ENCODE peak calls at places on chromosomes 1 and 21, in ten cellular contexts. I is ovary; C is pancreas; O is tibial artery; P is colonic mucosa; K is A673; L is CD4-positive, alpha-beta memory T cell; R is lower lobe of right lung; W is PC-3; Y is GM23248. M is an unnamed sample.

GRCh38 chr1:155166006-155166372 is 7.1 kb downstream of the KRTCAP2 start:
- DNase-seq in P (no peak), I (no peak), W (no peak), R (no peak), K (no peak), C (no peak), Y (no peak), O (no peak), L (no peak), M (no peak)

GRCh38 chr1:63663301-63663700 is 70.1 kb downstream of the PGM1 start:
- DNase-seq in Y (peak; percentile 73), I (no peak), L (no peak), C (no peak), W (peak; percentile 91), O (no peak), K (no peak), R (no peak), P (no peak), M (no peak)

GRCh38 chr1:193404236-193404635 is 217.8 kb upstream of the B3GALT2 start:
- DNase-seq in C (no peak), P (no peak), K (no peak), L (no peak), R (no peak), Y (no peak), O (no peak), W (no peak), I (no peak), M (no peak)

GRCh38 chr1:88061106-88061829 is 622.8 kb upstream of the PKN2 start:
- DNase-seq in C (no peak), I (no peak), Y (peak; percentile 82), P (peak; percentile 59), R (no peak), W (peak; percentile 84), L (no peak), O (peak; percentile 64), K (peak; percentile 91), M (peak; percentile 65)

GRCh38 chr1:226603976-226604845 is 55.6 kb downstream of the STUM start:
- DNase-seq in K (no peak), P (no peak), C (no peak), Y (no peak), W (no peak), I (peak; percentile 21), R (no peak), L (no peak), O (no peak), M (no peak)

GRCh38 chr1:21863981-21864380 is 51.9 kb downstream of the LDLRAD2 start:
- DNase-seq in C (peak; percentile 67), W (no peak), K (no peak), R (peak; percentile 37), Y (no peak), L (no peak), P (no peak), I (no peak), O (no peak), M (no peak)

GRCh38 chr1:90605070-90605469 is 112.0 kb downstream of the BARHL2 start:
- DNase-seq in K (no peak), O (no peak), C (no peak), R (no peak), Y (no peak), P (no peak), W (no peak), I (no peak), L (no peak), M (no peak)

GRCh38 chr1:155017946-155018316 is 15.3 kb downstream of the ZBTB7B start:
- DNase-seq in K (no peak), W (no peak), O (no peak), R (no peak), I (peak; percentile 43), L (no peak), C (no peak), P (no peak), Y (no peak), M (no peak)

GRCh38 chr1:40650075-40650474 is 15.4 kb downstream of the RIMS3 start:
- DNase-seq in L (no peak), P (no peak), K (no peak), Y (no peak), W (no peak), R (no peak), C (no peak), I (no peak), O (no peak), M (no peak)

GRCh38 chr21:35664683-35665082 is 395.6 kb downstream of the SETD4 start:
- DNase-seq in C (no peak), O (no peak), L (no peak), Y (peak; percentile 20), R (no peak), K (no peak), W (peak; percentile 94), P (no peak), I (no peak), M (no peak)

GRCh38 chr1:76572229-76572628 is 295.1 kb upstream of the ST6GALNAC5 start:
- DNase-seq in R (no peak), I (no peak), Y (no peak), C (no peak), P (no peak), O (no peak), K (no peak), L (no peak), W (no peak), M (no peak)

GRCh38 chr1:18932387-18932786 is 24.1 kb downstream of the IFFO2 start:
- DNase-seq in K (no peak), L (no peak), Y (peak; percentile 51), O (no peak), C (peak; percentile 41), I (no peak), P (no peak), R (peak; percentile 70), W (peak; percentile 91), M (no peak)

GRCh38 chr1:13228343-13228781 is 2.4 kb upstream of the PRAMEF18 start:
- DNase-seq in O (no peak), C (peak; percentile 18), R (no peak), I (no peak), P (peak; percentile 38), Y (peak; percentile 14), K (peak; percentile 47), L (no peak), W (peak; percentile 45), M (peak; percentile 45)

GRCh38 chr21:23496729-23497128 is 2110.6 kb downstream of the MRPL39 start:
- DNase-seq in C (no peak), O (no peak), K (no peak), W (no peak), I (no peak), R (no peak), P (no peak), Y (no peak), L (no peak), M (no peak)

DNA sequence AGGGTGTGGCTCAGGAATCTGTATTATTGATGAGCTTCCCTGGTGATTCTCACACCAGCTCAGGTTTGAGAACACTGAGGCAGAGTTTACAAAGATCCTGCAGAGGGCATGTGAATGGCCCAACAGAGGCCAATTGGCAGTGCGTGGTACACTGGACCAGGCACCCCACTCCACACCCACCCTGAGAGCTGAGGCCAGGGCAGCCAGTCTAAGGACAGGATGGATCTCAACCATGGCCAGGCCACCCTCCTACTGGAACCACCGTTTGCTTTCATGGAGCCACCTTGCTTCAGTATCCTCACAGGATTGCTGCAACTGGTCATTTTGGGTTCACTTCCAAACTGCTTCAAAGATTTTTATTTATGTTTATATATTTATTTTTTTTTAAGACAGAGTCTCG is 7.3 kb upstream of the RASSF5 start:
- DNase-seq in L (no peak), O (no peak), Y (no peak), W (no peak), R (no peak), C (no peak), I (no peak), K (no peak), P (no peak), M (no peak)
- H3K4me1 ChIP-seq in L (peaks cover 22% of the 10 kb centered on the region), O (peaks cover 73% of the 10 kb centered on the region), Y (peaks cover 46% of the 10 kb centered on the region), W (peaks cover 33% of the 10 kb centered on the region), R (peaks cover 64% of the 10 kb centered on the region), C (peaks cover 27% of the 10 kb centered on the region), I (peaks cover 3% of the 10 kb centered on the region), K (peaks cover 8% of the 10 kb centered on the region), P (no peaks in the 10 kb centered on the region), M (peaks cover 4% of the 10 kb centered on the region)

GRCh38 chr1:10789392-10790154 is 6.9 kb downstream of the CASZ1 start:
- DNase-seq in I (no peak), R (no peak), O (no peak), L (no peak), C (no peak), K (no peak), Y (no peak), P (no peak), W (no peak), M (no peak)

GRCh38 chr1:10787274-10787673 is 9.2 kb downstream of the CASZ1 start:
- DNase-seq in I (no peak), L (no peak), P (no peak), O (no peak), W (no peak), C (no peak), Y (no peak), R (no peak), K (no peak), M (no peak)

GRCh38 chr1:10790155-10790707 is 6.2 kb downstream of the CASZ1 start:
- DNase-seq in P (no peak), W (no peak), L (no peak), Y (no peak), C (no peak), O (no peak), I (no peak), K (no peak), R (no peak), M (peak; percentile 40)

GRCh38 chr1:10785855-10786638 is 10.4 kb downstream of the CASZ1 start:
- DNase-seq in W (no peak), C (no peak), P (no peak), Y (no peak), K (no peak), I (no peak), R (no peak), O (no peak), L (no peak), M (no peak)

GRCh38 chr1:10788592-10789006 is 7.8 kb downstream of the CASZ1 start:
- DNase-seq in P (no peak), R (peak; percentile 53), W (peak; percentile 21), C (peak; percentile 85), L (no peak), K (no peak), Y (no peak), I (no peak), O (no peak), M (no peak)
- H3K27me3 ChIP-seq in P (peaks cover 3% of the 10 kb centered on the region), R (peaks cover 34% of the 10 kb centered on the region), W (no peaks in the 10 kb centered on the region), C (no peaks in the 10 kb centered on the region), L (peaks cover 19% of the 10 kb centered on the region), K (peaks cover 26% of the 10 kb centered on the region), Y (peaks cover 62% of the 10 kb centered on the region), I (no peaks in the 10 kb centered on the region), O (no peaks in the 10 kb centered on the region), M (no peaks in the 10 kb centered on the region)

GRCh38 chr1:55213029-55213884 is 1.9 kb downstream of the USP24 start:
- DNase-seq in K (peak; percentile 36), O (no peak), L (peak; percentile 51), Y (peak; percentile 21), W (no peak), P (no peak), C (no peak), I (no peak), R (no peak), M (peak; percentile 9)
- H3K4me1 ChIP-seq in K (peaks cover 34% of the 10 kb centered on the region), O (peaks cover 61% of the 10 kb centered on the region), L (peaks cover 80% of the 10 kb centered on the region), Y (peaks cover 37% of the 10 kb centered on the region), W (peaks cover 42% of the 10 kb centered on the region), P (peaks cover 14% of the 10 kb centered on the region), C (peaks cover 18% of the 10 kb centered on the region), I (peaks cover 7% of the 10 kb centered on the region), R (peaks cover 77% of the 10 kb centered on the region), M (peaks cover 21% of the 10 kb centered on the region)

DNA sequence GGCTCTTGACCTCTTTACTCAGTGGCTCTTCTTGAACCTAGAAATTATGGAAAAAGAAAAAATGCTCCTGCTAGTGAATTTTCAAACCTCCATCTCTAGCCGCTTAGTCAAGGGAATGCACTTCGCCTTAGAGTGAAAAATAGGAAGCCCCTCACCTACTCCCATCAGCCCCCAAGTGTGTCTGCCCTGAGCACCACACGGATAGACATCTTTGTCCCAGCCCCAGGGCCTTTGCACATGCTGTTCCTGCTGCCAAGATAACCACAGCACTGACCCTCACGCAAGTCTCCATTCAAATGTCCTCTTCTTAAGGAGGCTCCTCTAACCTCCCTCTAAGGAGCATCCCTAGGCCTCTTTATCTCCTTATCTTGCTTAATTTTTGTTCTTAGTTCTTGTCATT is 59.6 kb downstream of the FBXO2 start:
- DNase-seq in I (no peak), P (no peak), C (no peak), O (no peak), R (no peak), Y (no peak), L (no peak), K (no peak), W (no peak), M (no peak)
- H3K27me3 ChIP-seq in I (no peaks in the 10 kb centered on the region), P (no peaks in the 10 kb centered on the region), C (no peaks in the 10 kb centered on the region), O (no peaks in the 10 kb centered on the region), R (peaks cover 9% of the 10 kb centered on the region), Y (peaks cover 6% of the 10 kb centered on the region), L (no peaks in the 10 kb centered on the region), K (peaks cover 34% of the 10 kb centered on the region), W (peaks cover 23% of the 10 kb centered on the region), M (peaks cover 5% of the 10 kb centered on the region)